ENCODE peak calls at places on chromosomes 5 and 9, in five cellular contexts. R is spleen, J is adrenal gland, W is K562, Z is heart left ventricle. N is an unnamed sample.
A peak's percentile ranks its signal among the peaks of the same experiment; 100 is the strongest.

GRCh38 chr9:93357649-93358048 is 93.8 kb upstream of the FAM120A start:
- DNase-seq in R (no peak), J (no peak), W (no peak), Z (no peak), N (no peak)

GRCh38 chr5:1468247-1468612 is 23.0 kb upstream of the SLC6A3 start:
- DNase-seq in R (no peak), J (no peak), W (peak; percentile 48), Z (no peak), N (no peak)

GRCh38 chr9:105507096-105507495 is 50.8 kb upstream of the FKTN start:
- DNase-seq in R (no peak), J (no peak), W (no peak), Z (no peak), N (no peak)

GRCh38 chr5:154447074-154447725 is 1.4 kb downstream of the SAP30L start:
- DNase-seq in R (no peak), J (no peak), W (no peak), Z (no peak), N (no peak)

GRCh38 chr9:99356512-99356971 is 134.5 kb downstream of the SEC61B start:
- DNase-seq in R (no peak), J (no peak), W (no peak), Z (peak; percentile 82), N (no peak)

GRCh38 chr5:173010547-173011464 is 27.2 kb downstream of the ATP6V0E1 start:
- DNase-seq in R (no peak), J (peak; percentile 51), W (no peak), Z (peak; percentile 70), N (no peak)

GRCh38 chr5:120615967-120616645 is 152.0 kb downstream of the PRR16 start:
- DNase-seq in R (no peak), J (no peak), W (no peak), Z (no peak), N (no peak)

GRCh38 chr9:35520404-35520790 is 30.5 kb downstream of the RUSC2 start:
- DNase-seq in R (no peak), J (no peak), W (no peak), Z (no peak), N (no peak)

GRCh38 chr9:96460877-96461276 is 10.9 kb downstream of the HABP4 start:
- DNase-seq in R (no peak), J (no peak), W (no peak), Z (no peak), N (no peak)

GRCh38 chr9:19230356-19231125 is at the start of gene DENND4C:
- DNase-seq in R (peak; percentile 96), J (peak; percentile 87), W (peak; percentile 82), Z (peak; percentile 89), N (peak; percentile 62)
- TF ChIP-seq POLR2A in R (peak; percentile 71), J (peak; percentile 86), W (peak; percentile 74), Z (no peak), N (peak; percentile 53)

GRCh38 chr5:149411738-149412519 is 32.8 kb upstream of the IL17B start:
- DNase-seq in R (no peak), J (no peak), W (no peak), Z (no peak), N (no peak)
- TF ChIP-seq POLR2A in R (no peak), J (no peak), W (no peak), Z (no peak), N (no peak)

DNA sequence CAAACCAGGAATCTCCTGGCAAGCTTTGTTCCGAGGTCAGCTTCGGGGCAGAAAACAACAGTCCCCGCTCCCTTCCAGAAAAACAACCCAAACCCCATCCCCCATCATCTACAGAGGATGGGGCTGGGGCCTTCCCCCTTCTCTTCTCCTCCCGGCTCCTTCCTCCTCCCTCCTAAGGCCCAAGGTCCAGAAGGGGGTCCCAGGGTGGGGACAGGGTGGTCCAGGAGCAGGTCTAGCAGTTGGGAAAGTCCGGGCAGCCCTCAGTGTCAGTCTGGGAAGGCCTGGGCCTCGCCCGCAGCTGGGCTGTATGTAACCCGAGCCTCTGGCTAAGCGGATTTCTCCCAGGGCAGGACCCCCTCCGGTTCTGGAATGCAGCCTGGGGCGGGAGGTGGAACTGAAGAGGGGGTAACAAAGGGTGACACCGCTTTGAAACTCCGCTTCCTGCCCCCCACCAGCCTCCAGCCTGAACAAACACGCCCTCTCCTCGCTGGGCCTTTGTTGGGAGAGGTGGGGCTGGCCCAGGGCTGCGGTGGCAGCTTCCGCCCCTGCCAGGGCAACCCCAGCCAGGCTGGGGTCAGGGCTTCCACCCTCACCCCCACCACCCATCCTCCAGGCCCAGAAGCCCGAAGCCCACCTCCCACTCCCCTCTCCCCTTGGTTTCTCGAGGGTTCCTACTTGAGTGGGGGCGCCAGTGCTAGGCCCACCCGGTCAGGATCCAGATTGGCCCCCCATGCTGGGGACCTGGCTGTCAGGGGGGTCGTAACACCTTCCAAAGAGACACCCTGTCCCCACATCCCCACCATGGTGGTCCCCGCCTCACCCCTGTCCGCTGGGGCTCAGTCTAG is 63.5 kb downstream of the C9orf50 start:
- DNase-seq in R (no peak), J (no peak), W (no peak), Z (no peak), N (peak; percentile 89)
- TF ChIP-seq POLR2A in R (no peak), J (no peak), W (no peak), Z (no peak), N (no peak)

DNA sequence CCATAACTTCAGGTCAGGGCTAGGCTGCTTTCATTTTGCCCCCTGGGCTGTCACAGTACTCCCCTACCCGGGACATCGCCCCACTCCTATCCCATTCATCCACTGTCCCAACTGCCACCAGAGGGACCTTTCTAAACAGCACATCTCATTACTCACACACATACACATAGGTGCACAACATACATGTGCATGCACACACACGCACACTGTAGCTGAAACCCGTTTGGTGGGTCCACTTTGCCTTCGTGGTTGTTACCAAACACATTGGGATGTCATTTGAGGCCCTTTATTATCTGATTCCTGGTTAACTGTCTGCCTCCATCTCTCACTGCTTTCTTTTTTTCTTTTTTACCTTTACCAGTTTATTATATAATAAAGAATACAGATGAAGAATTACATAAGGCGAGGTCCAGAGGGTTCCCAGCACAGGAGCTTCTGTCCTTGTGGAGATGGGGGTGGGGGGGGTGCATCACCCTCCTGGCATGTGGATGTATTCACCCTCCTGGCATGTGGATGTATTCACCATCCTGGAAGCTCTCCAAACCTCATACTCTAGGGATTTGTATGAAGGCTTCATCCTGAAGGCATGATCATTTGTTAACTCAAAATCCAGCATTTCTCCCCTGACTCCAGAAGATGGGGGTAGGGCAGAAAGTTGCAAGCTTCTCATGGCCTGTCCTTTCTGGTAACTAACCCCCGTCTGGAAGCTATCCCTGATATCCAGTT is 186.0 kb downstream of the GOLPH3 start:
- DNase-seq in R (peak; percentile 15), J (no peak), W (no peak), Z (no peak), N (peak; percentile 77)
- TF ChIP-seq POLR2A in R (no peak), J (no peak), W (no peak), Z (no peak), N (no peak)

GRCh38 chr5:160961761-160962160 is 109.8 kb upstream of the ATP10B start:
- DNase-seq in R (no peak), J (no peak), W (no peak), Z (no peak), N (no peak)

GRCh38 chr5:160961030-160961429 is 109.0 kb upstream of the ATP10B start:
- DNase-seq in R (no peak), J (no peak), W (no peak), Z (no peak), N (no peak)

GRCh38 chr5:160957312-160957711 is 105.3 kb upstream of the ATP10B start:
- DNase-seq in R (no peak), J (no peak), W (no peak), Z (no peak), N (no peak)

GRCh38 chr5:160960592-160960991 is 108.6 kb upstream of the ATP10B start:
- DNase-seq in R (no peak), J (no peak), W (no peak), Z (no peak), N (no peak)

DNA sequence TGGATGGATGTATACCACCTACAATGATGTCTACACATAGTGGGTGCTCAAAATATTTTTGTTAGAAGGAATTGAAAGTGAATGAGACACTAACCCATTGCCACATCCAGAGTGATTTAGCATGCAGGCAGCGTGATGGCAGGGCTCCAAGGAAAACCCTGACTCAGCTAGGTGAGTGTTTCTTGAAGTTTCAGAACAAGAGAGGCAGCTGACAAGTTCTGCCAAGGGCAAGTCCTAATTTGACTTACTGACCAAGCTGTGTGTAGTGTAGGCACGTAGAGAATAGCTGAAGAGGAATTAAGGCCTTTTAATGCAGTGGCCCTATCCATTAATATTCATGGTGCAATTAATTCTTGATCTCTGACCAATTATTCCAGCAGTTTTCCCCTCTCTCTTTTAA is 107.8 kb upstream of the ATP10B start:
- DNase-seq in R (no peak), J (peak; percentile 75), W (no peak), Z (no peak), N (no peak)
- TF ChIP-seq POLR2A in R (no peak), J (no peak), W (no peak), Z (no peak), N (no peak)

GRCh38 chr5:160009591-160009989 is 651 bp downstream of the TTC1 start:
- DNase-seq in R (no peak), J (no peak), W (peak; percentile 15), Z (no peak), N (no peak)
- TF ChIP-seq POLR2A in R (no peak), J (no peak), W (no peak), Z (no peak), N (no peak)